ENCODE peak calls at places on chromosome 10, in six cellular contexts. One of them, this sample, is unnamed.

GRCh38 chr10:110527731-110528171 is 30.0 kb downstream of the DUSP5 start:
- DNase-seq in SK-N-SH: no peak
- DNase-seq in CD8-positive, alpha-beta T cell: no peak
- DNase-seq in heart right ventricle: no peak
- DNase-seq in fibroblast of lung: no peak
- DNase-seq in cardiac muscle cell: peak; percentile 86
- DNase-seq in this sample: no peak

GRCh38 chr10:86252573-86252972 is 114.0 kb downstream of the GRID1 start:
- DNase-seq in SK-N-SH: peak; percentile 63
- DNase-seq in CD8-positive, alpha-beta T cell: no peak
- DNase-seq in heart right ventricle: no peak
- DNase-seq in fibroblast of lung: no peak
- DNase-seq in cardiac muscle cell: no peak
- DNase-seq in this sample: no peak

GRCh38 chr10:120365872-120366271 is 91.2 kb upstream of the PLPP4 start:
- DNase-seq in SK-N-SH: no peak
- DNase-seq in CD8-positive, alpha-beta T cell: no peak
- DNase-seq in heart right ventricle: no peak
- DNase-seq in fibroblast of lung: no peak
- DNase-seq in cardiac muscle cell: no peak
- DNase-seq in this sample: no peak

GRCh38 chr10:131215776-131216175 is 95.7 kb downstream of the TCERG1L start:
- DNase-seq in SK-N-SH: no peak
- DNase-seq in CD8-positive, alpha-beta T cell: no peak
- DNase-seq in heart right ventricle: no peak
- DNase-seq in fibroblast of lung: no peak
- DNase-seq in cardiac muscle cell: no peak
- DNase-seq in this sample: no peak

GRCh38 chr10:47286116-47286505 is 13.9 kb upstream of the GDF10 start:
- DNase-seq in SK-N-SH: no peak
- DNase-seq in CD8-positive, alpha-beta T cell: no peak
- DNase-seq in heart right ventricle: no peak
- DNase-seq in fibroblast of lung: no peak
- DNase-seq in cardiac muscle cell: no peak
- DNase-seq in this sample: no peak

GRCh38 chr10:120415709-120416330 is 41.2 kb upstream of the PLPP4 start:
- DNase-seq in SK-N-SH: no peak
- DNase-seq in CD8-positive, alpha-beta T cell: no peak
- DNase-seq in heart right ventricle: no peak
- DNase-seq in fibroblast of lung: no peak
- DNase-seq in cardiac muscle cell: peak; percentile 58
- DNase-seq in this sample: peak; percentile 64

GRCh38 chr10:18010050-18010449 is 58.3 kb downstream of the SLC39A12 start:
- DNase-seq in SK-N-SH: no peak
- DNase-seq in CD8-positive, alpha-beta T cell: no peak
- DNase-seq in heart right ventricle: no peak
- DNase-seq in fibroblast of lung: peak; percentile 36
- DNase-seq in cardiac muscle cell: no peak
- DNase-seq in this sample: no peak

GRCh38 chr10:109914966-109915365 is 8.3 kb downstream of the XPNPEP1 start:
- DNase-seq in SK-N-SH: no peak
- DNase-seq in CD8-positive, alpha-beta T cell: no peak
- DNase-seq in heart right ventricle: no peak
- DNase-seq in fibroblast of lung: peak; percentile 88
- DNase-seq in cardiac muscle cell: peak; percentile 86
- DNase-seq in this sample: no peak

GRCh38 chr10:118914626-118915025 is 114.9 kb upstream of the NANOS1 start:
- DNase-seq in SK-N-SH: peak; percentile 46
- DNase-seq in CD8-positive, alpha-beta T cell: no peak
- DNase-seq in heart right ventricle: no peak
- DNase-seq in fibroblast of lung: no peak
- DNase-seq in cardiac muscle cell: no peak
- DNase-seq in this sample: no peak

GRCh38 chr10:17817316-17817715 is 8.2 kb downstream of the MRC1 start:
- DNase-seq in SK-N-SH: no peak
- DNase-seq in CD8-positive, alpha-beta T cell: no peak
- DNase-seq in heart right ventricle: no peak
- DNase-seq in fibroblast of lung: no peak
- DNase-seq in cardiac muscle cell: no peak
- DNase-seq in this sample: no peak

GRCh38 chr10:78410046-78410965 is 376.6 kb downstream of the RPS24 start:
- DNase-seq in SK-N-SH: no peak
- DNase-seq in CD8-positive, alpha-beta T cell: no peak
- DNase-seq in heart right ventricle: no peak
- DNase-seq in fibroblast of lung: no peak
- DNase-seq in cardiac muscle cell: no peak
- DNase-seq in this sample: no peak

GRCh38 chr10:119131512-119132240 is 27.8 kb downstream of the DENND10 start:
- DNase-seq in SK-N-SH: no peak
- DNase-seq in CD8-positive, alpha-beta T cell: no peak
- DNase-seq in heart right ventricle: no peak
- DNase-seq in fibroblast of lung: peak; percentile 71
- DNase-seq in cardiac muscle cell: peak; percentile 76
- DNase-seq in this sample: no peak

GRCh38 chr10:13872411-13872810 is 285.6 kb downstream of the PRPF18 start:
- DNase-seq in SK-N-SH: no peak
- DNase-seq in CD8-positive, alpha-beta T cell: no peak
- DNase-seq in heart right ventricle: no peak
- DNase-seq in fibroblast of lung: no peak
- DNase-seq in cardiac muscle cell: no peak
- DNase-seq in this sample: no peak

GRCh38 chr10:12181065-12181775 is 14.5 kb downstream of the NUDT5 start:
- DNase-seq in SK-N-SH: no peak
- DNase-seq in CD8-positive, alpha-beta T cell: peak; percentile 34
- DNase-seq in heart right ventricle: no peak
- DNase-seq in fibroblast of lung: no peak
- DNase-seq in cardiac muscle cell: peak; percentile 53
- DNase-seq in this sample: no peak

GRCh38 chr10:3251172-3251571 is 78.6 kb upstream of the PITRM1 start:
- DNase-seq in SK-N-SH: no peak
- DNase-seq in CD8-positive, alpha-beta T cell: no peak
- DNase-seq in heart right ventricle: no peak
- DNase-seq in fibroblast of lung: no peak
- DNase-seq in cardiac muscle cell: no peak
- DNase-seq in this sample: no peak

GRCh38 chr10:10849306-10849705 is 168.4 kb upstream of the CELF2 start:
- DNase-seq in SK-N-SH: no peak
- DNase-seq in CD8-positive, alpha-beta T cell: no peak
- DNase-seq in heart right ventricle: no peak
- DNase-seq in fibroblast of lung: no peak
- DNase-seq in cardiac muscle cell: peak; percentile 31
- DNase-seq in this sample: no peak

GRCh38 chr10:6737758-6738463 is 157.8 kb upstream of the PRKCQ start:
- DNase-seq in SK-N-SH: no peak
- DNase-seq in CD8-positive, alpha-beta T cell: no peak
- DNase-seq in heart right ventricle: no peak
- DNase-seq in fibroblast of lung: peak; percentile 74
- DNase-seq in cardiac muscle cell: no peak
- DNase-seq in this sample: no peak

GRCh38 chr10:31134303-31134928 is 102.8 kb upstream of the ZNF438 start:
- DNase-seq in SK-N-SH: no peak
- DNase-seq in CD8-positive, alpha-beta T cell: no peak
- DNase-seq in heart right ventricle: no peak
- DNase-seq in fibroblast of lung: peak; percentile 63
- DNase-seq in cardiac muscle cell: peak; percentile 79
- DNase-seq in this sample: no peak

GRCh38 chr10:103690281-103690680 is 165.1 kb downstream of the SH3PXD2A start:
- DNase-seq in SK-N-SH: no peak
- DNase-seq in CD8-positive, alpha-beta T cell: no peak
- DNase-seq in heart right ventricle: no peak
- DNase-seq in fibroblast of lung: no peak
- DNase-seq in cardiac muscle cell: no peak
- DNase-seq in this sample: no peak

GRCh38 chr10:327889-328809 is 192.9 kb downstream of the ZMYND11 start:
- DNase-seq in SK-N-SH: no peak
- DNase-seq in CD8-positive, alpha-beta T cell: no peak
- DNase-seq in heart right ventricle: no peak
- DNase-seq in fibroblast of lung: peak; percentile 38
- DNase-seq in cardiac muscle cell: no peak
- DNase-seq in this sample: no peak

GRCh38 chr10:106941297-106942034 is 223.0 kb downstream of the SORCS1 start:
- DNase-seq in SK-N-SH: no peak
- DNase-seq in CD8-positive, alpha-beta T cell: no peak
- DNase-seq in heart right ventricle: no peak
- DNase-seq in fibroblast of lung: no peak
- DNase-seq in cardiac muscle cell: no peak
- DNase-seq in this sample: no peak

GRCh38 chr10:8278099-8278498 is 223.6 kb downstream of the GATA3 start:
- DNase-seq in SK-N-SH: no peak
- DNase-seq in CD8-positive, alpha-beta T cell: no peak
- DNase-seq in heart right ventricle: no peak
- DNase-seq in fibroblast of lung: no peak
- DNase-seq in cardiac muscle cell: no peak
- DNase-seq in this sample: no peak

GRCh38 chr10:24156686-24157085 is 52.3 kb upstream of the KIAA1217 start:
- DNase-seq in SK-N-SH: no peak
- DNase-seq in CD8-positive, alpha-beta T cell: no peak
- DNase-seq in heart right ventricle: no peak
- DNase-seq in fibroblast of lung: no peak
- DNase-seq in cardiac muscle cell: no peak
- DNase-seq in this sample: no peak

GRCh38 chr10:90917231-90917967 is 3.5 kb downstream of the ANKRD1 start:
- DNase-seq in SK-N-SH: peak; percentile 11
- DNase-seq in CD8-positive, alpha-beta T cell: no peak
- DNase-seq in heart right ventricle: no peak
- DNase-seq in fibroblast of lung: peak; percentile 9
- DNase-seq in cardiac muscle cell: no peak
- DNase-seq in this sample: no peak

GRCh38 chr10:128287921-128288320 is 161.7 kb upstream of the MKI67 start:
- DNase-seq in SK-N-SH: no peak
- DNase-seq in CD8-positive, alpha-beta T cell: no peak
- DNase-seq in heart right ventricle: no peak
- DNase-seq in fibroblast of lung: no peak
- DNase-seq in cardiac muscle cell: no peak
- DNase-seq in this sample: no peak

GRCh38 chr10:62307635-62308034 is 39.0 kb upstream of the RTKN2 start:
- DNase-seq in SK-N-SH: no peak
- DNase-seq in CD8-positive, alpha-beta T cell: no peak
- DNase-seq in heart right ventricle: no peak
- DNase-seq in fibroblast of lung: no peak
- DNase-seq in cardiac muscle cell: no peak
- DNase-seq in this sample: no peak

GRCh38 chr10:37754538-37755323 is 102.7 kb downstream of the ZNF248 start:
- DNase-seq in SK-N-SH: peak; percentile 32
- DNase-seq in CD8-positive, alpha-beta T cell: no peak
- DNase-seq in heart right ventricle: peak; percentile 18
- DNase-seq in fibroblast of lung: no peak
- DNase-seq in cardiac muscle cell: no peak
- DNase-seq in this sample: no peak
- TF ChIP-seq CTCF in SK-N-SH: peak; percentile 68
- TF ChIP-seq CTCF in CD8-positive, alpha-beta T cell: no peak
- TF ChIP-seq CTCF in heart right ventricle: peak; percentile 60
- TF ChIP-seq CTCF in fibroblast of lung: peak; percentile 40
- TF ChIP-seq CTCF in cardiac muscle cell: no peak
- TF ChIP-seq CTCF in this sample: no peak

GRCh38 chr10:26481914-26482550 is 43.9 kb downstream of the APBB1IP start:
- DNase-seq in SK-N-SH: no peak
- DNase-seq in CD8-positive, alpha-beta T cell: no peak
- DNase-seq in heart right ventricle: no peak
- DNase-seq in fibroblast of lung: no peak
- DNase-seq in cardiac muscle cell: no peak
- DNase-seq in this sample: no peak

GRCh38 chr10:26479766-26480492 is 41.8 kb downstream of the APBB1IP start:
- DNase-seq in SK-N-SH: no peak
- DNase-seq in CD8-positive, alpha-beta T cell: no peak
- DNase-seq in heart right ventricle: no peak
- DNase-seq in fibroblast of lung: no peak
- DNase-seq in cardiac muscle cell: no peak
- DNase-seq in this sample: no peak

GRCh38 chr10:26478061-26478460 is 39.9 kb downstream of the APBB1IP start:
- DNase-seq in SK-N-SH: no peak
- DNase-seq in CD8-positive, alpha-beta T cell: no peak
- DNase-seq in heart right ventricle: no peak
- DNase-seq in fibroblast of lung: no peak
- DNase-seq in cardiac muscle cell: no peak
- DNase-seq in this sample: no peak

GRCh38 chr10:26483554-26483953 is 45.4 kb downstream of the APBB1IP start:
- DNase-seq in SK-N-SH: no peak
- DNase-seq in CD8-positive, alpha-beta T cell: no peak
- DNase-seq in heart right ventricle: no peak
- DNase-seq in fibroblast of lung: no peak
- DNase-seq in cardiac muscle cell: no peak
- DNase-seq in this sample: no peak

GRCh38 chr10:26480909-26481703 is 43.0 kb downstream of the APBB1IP start:
- DNase-seq in SK-N-SH: no peak
- DNase-seq in CD8-positive, alpha-beta T cell: no peak
- DNase-seq in heart right ventricle: peak; percentile 11
- DNase-seq in fibroblast of lung: no peak
- DNase-seq in cardiac muscle cell: no peak
- DNase-seq in this sample: no peak
- H3K4me3 ChIP-seq in SK-N-SH: no peak overlapping the region
- H3K4me3 ChIP-seq in CD8-positive, alpha-beta T cell: no peak overlapping the region
- H3K4me3 ChIP-seq in heart right ventricle: no peak overlapping the region
- H3K4me3 ChIP-seq in fibroblast of lung: no peak overlapping the region
- H3K4me3 ChIP-seq in cardiac muscle cell: no peak overlapping the region
- H3K4me3 ChIP-seq in this sample: no peak overlapping the region

DNA sequence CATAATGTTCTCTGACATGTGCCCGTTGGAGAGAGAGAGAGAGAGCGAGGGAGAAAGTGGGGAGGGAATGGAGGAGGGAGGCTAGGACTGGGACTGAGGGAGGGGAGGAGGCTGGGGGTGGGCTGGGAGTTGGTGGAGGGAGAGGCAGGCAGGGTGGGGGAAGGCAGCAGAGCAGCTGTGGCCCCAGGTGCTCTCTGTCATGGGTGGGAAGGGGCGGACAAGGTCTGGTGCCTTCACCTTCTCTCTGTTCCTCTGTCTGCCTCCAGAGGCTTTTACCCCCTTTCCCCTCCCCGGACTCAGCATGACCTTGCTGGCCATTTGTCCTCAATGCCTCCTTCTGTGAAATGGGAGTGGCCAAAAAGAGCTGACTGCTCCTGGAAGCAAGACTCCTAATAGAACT is 99.3 kb upstream of the PAX2 start:
- DNase-seq in SK-N-SH: no peak
- DNase-seq in CD8-positive, alpha-beta T cell: no peak
- DNase-seq in heart right ventricle: no peak
- DNase-seq in fibroblast of lung: no peak
- DNase-seq in cardiac muscle cell: no peak
- DNase-seq in this sample: no peak
- H3K27me3 ChIP-seq in SK-N-SH: peaks cover 5% of the 10 kb centered on the region
- H3K27me3 ChIP-seq in CD8-positive, alpha-beta T cell: peaks cover 7% of the 10 kb centered on the region
- H3K27me3 ChIP-seq in heart right ventricle: no peaks in the 10 kb centered on the region
- H3K27me3 ChIP-seq in fibroblast of lung: peaks cover 4% of the 10 kb centered on the region
- H3K27me3 ChIP-seq in cardiac muscle cell: peaks cover 14% of the 10 kb centered on the region
- H3K27me3 ChIP-seq in this sample: peaks cover 18% of the 10 kb centered on the region

DNA sequence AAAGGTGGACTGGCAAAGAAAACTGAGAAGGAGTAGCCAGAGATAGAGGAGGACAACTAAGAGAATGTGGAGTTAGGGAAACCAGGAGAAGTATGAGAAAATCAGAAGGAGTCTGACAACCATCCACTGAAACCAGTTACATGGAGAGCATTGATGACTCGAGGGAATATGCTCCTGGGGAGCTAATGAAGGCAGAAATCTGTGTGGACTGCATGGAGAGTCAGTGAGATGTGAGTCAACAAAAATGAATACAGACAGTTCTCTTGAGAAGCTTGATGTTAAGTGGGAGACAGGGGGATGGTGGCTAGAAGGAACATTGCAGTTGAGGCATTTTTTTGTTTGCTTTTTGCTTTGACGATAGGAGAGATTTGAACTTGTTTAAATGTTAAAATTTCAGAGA is 34.3 kb upstream of the ZNF32 start:
- DNase-seq in SK-N-SH: no peak
- DNase-seq in CD8-positive, alpha-beta T cell: no peak
- DNase-seq in heart right ventricle: no peak
- DNase-seq in fibroblast of lung: no peak
- DNase-seq in cardiac muscle cell: no peak
- DNase-seq in this sample: no peak
- TF ChIP-seq CTCF in SK-N-SH: no peak
- TF ChIP-seq CTCF in CD8-positive, alpha-beta T cell: no peak
- TF ChIP-seq CTCF in heart right ventricle: no peak
- TF ChIP-seq CTCF in fibroblast of lung: no peak
- TF ChIP-seq CTCF in cardiac muscle cell: no peak
- TF ChIP-seq CTCF in this sample: no peak